ENCODE peak calls at places on chromosome 20, in seven cellular contexts. L, E, C, M, V, D and Z are unnamed samples.

GRCh38 chr20:4951299-4951698 is 50.0 kb downstream of the SLC23A2 start:
- DNase-seq in E (no peak), V (no peak), C (no peak), L (no peak), D (peak), M (no peak), Z (no peak)

GRCh38 chr20:8527998-8528397 is 395.9 kb downstream of the PLCB1 start:
- DNase-seq in L (no peak), E (no peak), C (no peak), M (no peak), D (peak), V (no peak), Z (no peak)

GRCh38 chr20:9699181-9699580 is 139.7 kb downstream of the PAK5 start:
- DNase-seq in V (no peak), D (no peak), L (no peak), M (no peak), E (no peak), C (no peak), Z (no peak)

GRCh38 chr20:24389686-24390085 is 79.7 kb upstream of the SYNDIG1 start:
- DNase-seq in C (no peak), V (no peak), D (no peak), L (no peak), M (no peak), E (no peak), Z (no peak)

GRCh38 chr20:61949363-61949713 is 116.3 kb downstream of the TAF4 start:
- DNase-seq in D (no peak), M (no peak), V (no peak), L (no peak), C (no peak), E (no peak), Z (no peak)

GRCh38 chr20:5621305-5621704 is 128.9 kb upstream of the SHLD1 start:
- DNase-seq in V (no peak), L (no peak), E (no peak), M (peak), C (no peak), D (no peak), Z (no peak)

GRCh38 chr20:36682311-36682710 is 36.3 kb upstream of the SLA2 start:
- DNase-seq in V (no peak), E (no peak), L (no peak), D (no peak), M (no peak), C (no peak), Z (no peak)

GRCh38 chr20:10648651-10649050 is 25.1 kb downstream of the JAG1 start:
- DNase-seq in M (no peak), L (no peak), D (peak), C (no peak), V (no peak), E (no peak), Z (no peak)

GRCh38 chr20:1801551-1801950 is 93.7 kb upstream of the SIRPA start:
- DNase-seq in M (no peak), D (no peak), C (no peak), L (no peak), V (no peak), E (no peak), Z (no peak)

GRCh38 chr20:4305091-4305490 is 289.7 kb upstream of the RNF24 start:
- DNase-seq in D (no peak), E (no peak), V (no peak), L (no peak), C (no peak), M (no peak), Z (no peak)

GRCh38 chr20:2293486-2293885 is 2.3 kb upstream of the TGM3 start:
- DNase-seq in D (no peak), M (no peak), C (no peak), V (no peak), L (no peak), E (no peak), Z (no peak)

GRCh38 chr20:12598894-12599293 is 409.9 kb upstream of the SPTLC3 start:
- DNase-seq in D (no peak), E (no peak), V (no peak), C (no peak), L (no peak), M (no peak), Z (no peak)

GRCh38 chr20:35901678-35902544 is 52.4 kb downstream of the SCAND1 start:
- DNase-seq in V (no peak), M (no peak), D (peak), E (no peak), L (no peak), C (no peak), Z (no peak)

GRCh38 chr20:39885975-39886649 is 802.9 kb downstream of the MAFB start:
- DNase-seq in V (peak), C (no peak), E (no peak), M (no peak), L (peak), D (peak), Z (no peak)

GRCh38 chr20:21941941-21942805 is 236.7 kb downstream of the PAX1 start:
- DNase-seq in C (no peak), D (no peak), L (no peak), V (no peak), M (no peak), E (no peak), Z (no peak)

GRCh38 chr20:57896017-57896416 is 186.2 kb upstream of the PMEPA1 start:
- DNase-seq in M (no peak), V (no peak), E (no peak), D (no peak), L (no peak), C (no peak), Z (no peak)

GRCh38 chr20:19922716-19923115 is 94.4 kb upstream of the NAA20 start:
- DNase-seq in M (no peak), L (no peak), V (no peak), C (no peak), E (no peak), D (no peak), Z (no peak)

GRCh38 chr20:53594068-53595017 is 704 bp upstream of the ZNF217 start:
- DNase-seq in C (peak), M (peak), E (peak), D (peak), V (peak), L (peak), Z (peak)

GRCh38 chr20:63911171-63911570 is 16.2 kb downstream of the DNAJC5 start:
- DNase-seq in M (no peak), C (no peak), D (no peak), V (no peak), L (no peak), E (no peak), Z (peak)

GRCh38 chr20:63829943-63830820 is 882 bp downstream of the ZBTB46 start:
- DNase-seq in C (no peak), L (no peak), V (peak), D (peak), E (no peak), M (no peak), Z (no peak)

GRCh38 chr20:1897486-1897885 is 2.3 kb downstream of the SIRPA start:
- DNase-seq in C (no peak), E (no peak), D (no peak), V (no peak), L (no peak), M (no peak), Z (no peak)

GRCh38 chr20:3046677-3047462 is 1.0 kb downstream of the MRPS26 start:
- DNase-seq in E (no peak), C (no peak), D (peak), V (no peak), L (no peak), M (peak), Z (no peak)

GRCh38 chr20:43507150-43508080 is at the start of gene L3MBTL1:
- DNase-seq in M (no peak), D (no peak), E (no peak), L (peak), C (no peak), V (peak), Z (peak)

GRCh38 chr20:57027752-57028151 is 238.7 kb downstream of the BMP7 start:
- DNase-seq in D (no peak), V (no peak), M (no peak), E (no peak), C (no peak), L (no peak), Z (no peak)

GRCh38 chr20:38342196-38342595 is 4.1 kb upstream of the LBP start:
- DNase-seq in L (peak), V (no peak), E (no peak), D (no peak), C (no peak), M (no peak), Z (no peak)

GRCh38 chr20:23116301-23117089 is 30.4 kb upstream of the CD93 start:
- DNase-seq in V (no peak), E (no peak), C (no peak), M (no peak), D (no peak), L (no peak), Z (no peak)

GRCh38 chr20:46028772-46029371 is at the start of gene SLC12A5:
- DNase-seq in V (no peak), M (no peak), L (no peak), D (no peak), E (no peak), C (no peak), Z (no peak)

GRCh38 chr20:50721881-50722281 is 9.5 kb upstream of the PARD6B start:
- DNase-seq in L (no peak), C (no peak), D (peak), M (no peak), V (no peak), E (no peak), Z (no peak)

GRCh38 chr20:50191065-50191565 is 485 bp downstream of the CEBPB start:
- DNase-seq in L (no peak), D (peak), E (peak), M (no peak), C (peak), V (peak), Z (peak)

GRCh38 chr20:43749734-43750294 is 23.0 kb upstream of the GTSF1L start:
- DNase-seq in L (peak), M (peak), D (peak), V (peak), E (peak), C (peak), Z (peak)

GRCh38 chr20:17960927-17961599 is 7.5 kb downstream of the SNX5 start:
- DNase-seq in E (no peak), C (no peak), D (no peak), V (no peak), M (no peak), L (no peak), Z (no peak)

GRCh38 chr20:8414611-8415274 is 282.7 kb downstream of the PLCB1 start:
- DNase-seq in E (no peak), M (no peak), C (no peak), L (no peak), V (no peak), D (peak), Z (no peak)

GRCh38 chr20:10511507-10512231 is 76.6 kb downstream of the SLX4IP start:
- DNase-seq in L (no peak), C (peak), M (no peak), V (no peak), D (peak), E (peak), Z (peak)

GRCh38 chr20:23586735-23587525 is 18.6 kb upstream of the CST9L start:
- DNase-seq in C (no peak), V (no peak), E (no peak), L (no peak), D (no peak), M (no peak), Z (no peak)

GRCh38 chr20:48236485-48237055 is 451.3 kb upstream of the SULF2 start:
- DNase-seq in M (no peak), D (no peak), V (no peak), C (no peak), E (no peak), L (no peak), Z (no peak)